ENCODE peak calls at places on chromosomes 4 and X, in five cellular contexts. G is fibroblast of pulmonary artery; O is activated naive CD4-positive, alpha-beta T cell; Z is neural progenitor cell; B is Right ventricle myocardium superior. V is an unnamed sample.

GRCh38 chrX:39759526-39760224 is 338.1 kb downstream of the BCOR start:
- DNase-seq in G (peak), O (no peak), Z (peak), B (peak), V (no peak)

GRCh38 chrX:74023203-74023602 is 280.8 kb upstream of the ZCCHC13 start:
- DNase-seq in G (no peak), O (no peak), Z (no peak), B (no peak), V (no peak)

GRCh38 chr4:40307627-40308497 is 27.3 kb upstream of the CHRNA9 start:
- DNase-seq in G (no peak), O (no peak), Z (no peak), B (no peak), V (no peak)

GRCh38 chr4:1562771-1563170 is 121.3 kb downstream of the FAM53A start:
- DNase-seq in G (no peak), O (no peak), Z (no peak), B (no peak), V (no peak)

GRCh38 chr4:170026253-170026991 is at the start of gene MFAP3L:
- DNase-seq in G (peak), O (peak), Z (peak), B (peak), V (peak)

GRCh38 chr4:172740434-172740833 is 428.2 kb upstream of the GALNT7 start:
- DNase-seq in G (no peak), O (no peak), Z (no peak), B (no peak), V (no peak)

GRCh38 chr4:185839204-185839712 is 27.3 kb upstream of the SORBS2 start:
- DNase-seq in G (peak), O (no peak), Z (peak), B (peak), V (no peak)

GRCh38 chrX:119343856-119344255 is 55.3 kb upstream of the SLC25A43 start:
- DNase-seq in G (no peak), O (no peak), Z (no peak), B (no peak), V (no peak)

GRCh38 chrX:58025979-58026378 is 115.7 kb upstream of the ZXDA start:
- DNase-seq in G (peak), O (no peak), Z (peak), B (no peak), V (no peak)

GRCh38 chr4:14338206-14338605 is 664.1 kb upstream of the CPEB2 start:
- DNase-seq in G (peak), O (no peak), Z (no peak), B (no peak), V (no peak)

GRCh38 chrX:43876680-43877079 is 5.6 kb downstream of the MAOB start:
- DNase-seq in G (no peak), O (no peak), Z (no peak), B (no peak), V (no peak)

GRCh38 chrX:2855761-2856160 is 27.0 kb downstream of the GYG2 start:
- DNase-seq in G (no peak), O (no peak), Z (no peak), B (no peak), V (no peak)

GRCh38 chrX:97200454-97200853 is 316.7 kb downstream of the RPA4 start:
- DNase-seq in G (no peak), O (no peak), Z (peak), B (no peak), V (no peak)

GRCh38 chr4:169268951-169269781 is 1.6 kb downstream of the SH3RF1 start:
- DNase-seq in G (peak), O (no peak), Z (peak), B (no peak), V (no peak)

V was measured in posterior vena cava.